ENCODE peak calls at places on chromosomes 2 and 18, in seven cellular contexts. One of them, this sample, is unnamed.

GRCh38 chr2:137845422-137845821 is 118.9 kb upstream of the HNMT start:
- DNase-seq in heart left ventricle: no peak
- DNase-seq in foreskin keratinocyte: no peak
- DNase-seq in osteocyte: no peak
- DNase-seq in tibial artery: no peak
- DNase-seq in esophagus squamous epithelium: no peak
- DNase-seq in endothelial cell: no peak
- DNase-seq in this sample: no peak

GRCh38 chr2:226581661-226582060 is 218.0 kb downstream of the IRS1 start:
- DNase-seq in heart left ventricle: no peak
- DNase-seq in foreskin keratinocyte: no peak
- DNase-seq in osteocyte: no peak
- DNase-seq in tibial artery: no peak
- DNase-seq in esophagus squamous epithelium: no peak
- DNase-seq in endothelial cell: no peak
- DNase-seq in this sample: no peak

GRCh38 chr2:169011698-169012097 is 19.4 kb downstream of the ABCB11 start:
- DNase-seq in heart left ventricle: no peak
- DNase-seq in foreskin keratinocyte: no peak
- DNase-seq in osteocyte: no peak
- DNase-seq in tibial artery: no peak
- DNase-seq in esophagus squamous epithelium: no peak
- DNase-seq in endothelial cell: no peak
- DNase-seq in this sample: no peak

GRCh38 chr2:166238176-166238575 is 110.4 kb upstream of the SCN1A start:
- DNase-seq in heart left ventricle: no peak
- DNase-seq in foreskin keratinocyte: no peak
- DNase-seq in osteocyte: no peak
- DNase-seq in tibial artery: no peak
- DNase-seq in esophagus squamous epithelium: no peak
- DNase-seq in endothelial cell: no peak
- DNase-seq in this sample: no peak

GRCh38 chr2:99389371-99389770 is 52.2 kb downstream of the EIF5B start:
- DNase-seq in heart left ventricle: no peak
- DNase-seq in foreskin keratinocyte: no peak
- DNase-seq in osteocyte: no peak
- DNase-seq in tibial artery: no peak
- DNase-seq in esophagus squamous epithelium: no peak
- DNase-seq in endothelial cell: no peak
- DNase-seq in this sample: no peak

GRCh38 chr2:10552220-10552870 is 104.2 kb upstream of the ODC1 start:
- DNase-seq in heart left ventricle: no peak
- DNase-seq in foreskin keratinocyte: no peak
- DNase-seq in osteocyte: no peak
- DNase-seq in tibial artery: no peak
- DNase-seq in esophagus squamous epithelium: no peak
- DNase-seq in endothelial cell: no peak
- DNase-seq in this sample: no peak

GRCh38 chr2:114123925-114124324 is 234.0 kb downstream of the ACTR3 start:
- DNase-seq in heart left ventricle: no peak
- DNase-seq in foreskin keratinocyte: no peak
- DNase-seq in osteocyte: no peak
- DNase-seq in tibial artery: no peak
- DNase-seq in esophagus squamous epithelium: no peak
- DNase-seq in endothelial cell: no peak
- DNase-seq in this sample: no peak

GRCh38 chr2:29014811-29015414 is 33.8 kb downstream of the TOGARAM2 start:
- DNase-seq in heart left ventricle: peak
- DNase-seq in foreskin keratinocyte: no peak
- DNase-seq in osteocyte: no peak
- DNase-seq in tibial artery: no peak
- DNase-seq in esophagus squamous epithelium: no peak
- DNase-seq in endothelial cell: no peak
- DNase-seq in this sample: no peak

GRCh38 chr2:199973703-199974102 is 18.3 kb downstream of the MAIP1 start:
- DNase-seq in heart left ventricle: no peak
- DNase-seq in foreskin keratinocyte: no peak
- DNase-seq in osteocyte: no peak
- DNase-seq in tibial artery: no peak
- DNase-seq in esophagus squamous epithelium: no peak
- DNase-seq in endothelial cell: no peak
- DNase-seq in this sample: no peak

GRCh38 chr18:29154196-29154757 is 977.3 kb upstream of the CDH2 start:
- DNase-seq in heart left ventricle: no peak
- DNase-seq in foreskin keratinocyte: peak
- DNase-seq in osteocyte: no peak
- DNase-seq in tibial artery: no peak
- DNase-seq in esophagus squamous epithelium: no peak
- DNase-seq in endothelial cell: no peak
- DNase-seq in this sample: no peak

GRCh38 chr2:206086683-206087350 is 843 bp upstream of the INO80D start:
- DNase-seq in heart left ventricle: no peak
- DNase-seq in foreskin keratinocyte: no peak
- DNase-seq in osteocyte: no peak
- DNase-seq in tibial artery: no peak
- DNase-seq in esophagus squamous epithelium: no peak
- DNase-seq in endothelial cell: no peak
- DNase-seq in this sample: no peak

GRCh38 chr2:128268611-128269357 is 49.9 kb downstream of the HS6ST1 start:
- DNase-seq in heart left ventricle: no peak
- DNase-seq in foreskin keratinocyte: no peak
- DNase-seq in osteocyte: peak
- DNase-seq in tibial artery: no peak
- DNase-seq in esophagus squamous epithelium: no peak
- DNase-seq in endothelial cell: no peak
- DNase-seq in this sample: no peak

GRCh38 chr2:235095569-235095968 is 143.8 kb downstream of the SH3BP4 start:
- DNase-seq in heart left ventricle: no peak
- DNase-seq in foreskin keratinocyte: no peak
- DNase-seq in osteocyte: peak
- DNase-seq in tibial artery: no peak
- DNase-seq in esophagus squamous epithelium: no peak
- DNase-seq in endothelial cell: no peak
- DNase-seq in this sample: no peak

GRCh38 chr2:19987936-19988335 is 2.0 kb downstream of the WDR35 start:
- DNase-seq in heart left ventricle: no peak
- DNase-seq in foreskin keratinocyte: no peak
- DNase-seq in osteocyte: no peak
- DNase-seq in tibial artery: no peak
- DNase-seq in esophagus squamous epithelium: no peak
- DNase-seq in endothelial cell: no peak
- DNase-seq in this sample: no peak

GRCh38 chr2:4992226-4992625 is 700.0 kb upstream of the SOX11 start:
- DNase-seq in heart left ventricle: no peak
- DNase-seq in foreskin keratinocyte: no peak
- DNase-seq in osteocyte: no peak
- DNase-seq in tibial artery: no peak
- DNase-seq in esophagus squamous epithelium: no peak
- DNase-seq in endothelial cell: no peak
- DNase-seq in this sample: no peak
- TF ChIP-seq CTCF in heart left ventricle: peak
- TF ChIP-seq CTCF in foreskin keratinocyte: peak
- TF ChIP-seq CTCF in osteocyte: peak
- TF ChIP-seq CTCF in tibial artery: no peak
- TF ChIP-seq CTCF in esophagus squamous epithelium: no peak
- TF ChIP-seq CTCF in endothelial cell: no peak
- TF ChIP-seq CTCF in this sample: no peak

GRCh38 chr2:23495661-23496114 is 110.7 kb downstream of the KLHL29 start:
- DNase-seq in heart left ventricle: peak
- DNase-seq in foreskin keratinocyte: no peak
- DNase-seq in osteocyte: no peak
- DNase-seq in tibial artery: no peak
- DNase-seq in esophagus squamous epithelium: no peak
- DNase-seq in endothelial cell: no peak
- DNase-seq in this sample: no peak
- TF ChIP-seq CTCF in heart left ventricle: no peak
- TF ChIP-seq CTCF in foreskin keratinocyte: no peak
- TF ChIP-seq CTCF in osteocyte: no peak
- TF ChIP-seq CTCF in tibial artery: no peak
- TF ChIP-seq CTCF in esophagus squamous epithelium: no peak
- TF ChIP-seq CTCF in endothelial cell: no peak
- TF ChIP-seq CTCF in this sample: no peak

DNA sequence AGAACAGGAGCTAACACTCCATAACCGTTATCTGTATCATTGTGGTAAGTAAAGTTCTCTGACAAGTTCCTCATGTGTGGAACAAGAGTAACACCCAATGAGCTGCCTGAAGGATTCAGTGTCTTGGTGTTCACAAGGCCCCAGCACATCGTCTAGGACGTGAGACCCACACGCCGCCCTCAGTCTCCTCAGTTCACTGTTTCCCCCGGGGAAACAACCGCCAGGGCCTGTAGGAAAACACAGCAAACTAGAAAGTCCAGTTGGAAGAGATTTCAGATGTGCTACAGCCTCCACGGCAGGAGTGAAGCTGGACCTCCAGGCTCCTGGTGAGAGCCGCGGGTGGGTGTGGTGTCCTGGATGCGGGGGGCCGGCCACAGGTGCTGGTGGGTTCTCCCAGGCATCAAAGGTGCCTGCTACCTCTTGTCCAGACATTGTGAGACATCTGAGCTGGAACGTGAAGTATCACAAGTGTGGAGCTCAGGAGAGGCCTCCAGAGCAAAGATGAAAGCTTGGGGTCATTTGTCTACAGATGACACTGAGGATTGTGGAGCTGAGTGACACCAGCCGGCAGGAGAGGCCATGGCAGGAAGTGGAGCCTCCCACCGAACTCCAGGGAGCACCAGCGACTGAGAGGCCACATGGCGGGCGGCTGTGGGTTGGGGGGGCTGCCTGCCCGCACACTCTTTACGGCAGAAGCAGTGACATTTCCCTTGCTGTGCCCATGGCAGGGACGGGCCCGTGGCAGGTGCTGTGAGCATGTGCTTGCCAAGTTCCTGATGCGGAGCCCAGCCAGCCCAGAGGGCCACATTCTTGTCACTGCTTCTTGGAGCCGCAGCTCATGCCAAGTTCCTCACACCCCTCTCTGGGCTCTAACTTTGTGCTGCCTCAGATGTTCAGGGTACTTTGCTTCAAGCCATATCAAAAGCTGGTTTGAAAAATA is 131.2 kb downstream of the TMEM18 start:
- DNase-seq in heart left ventricle: no peak
- DNase-seq in foreskin keratinocyte: no peak
- DNase-seq in osteocyte: no peak
- DNase-seq in tibial artery: no peak
- DNase-seq in esophagus squamous epithelium: no peak
- DNase-seq in endothelial cell: no peak
- DNase-seq in this sample: no peak
- TF ChIP-seq CTCF in heart left ventricle: no peak
- TF ChIP-seq CTCF in foreskin keratinocyte: no peak
- TF ChIP-seq CTCF in osteocyte: no peak
- TF ChIP-seq CTCF in tibial artery: no peak
- TF ChIP-seq CTCF in esophagus squamous epithelium: no peak
- TF ChIP-seq CTCF in endothelial cell: no peak
- TF ChIP-seq CTCF in this sample: no peak

GRCh38 chr18:21851327-21851961 is 110.9 kb downstream of the MIB1 start:
- DNase-seq in heart left ventricle: no peak
- DNase-seq in foreskin keratinocyte: no peak
- DNase-seq in osteocyte: no peak
- DNase-seq in tibial artery: no peak
- DNase-seq in esophagus squamous epithelium: no peak
- DNase-seq in endothelial cell: no peak
- DNase-seq in this sample: no peak
- TF ChIP-seq CTCF in heart left ventricle: peak
- TF ChIP-seq CTCF in foreskin keratinocyte: peak
- TF ChIP-seq CTCF in osteocyte: peak
- TF ChIP-seq CTCF in tibial artery: peak
- TF ChIP-seq CTCF in esophagus squamous epithelium: no peak
- TF ChIP-seq CTCF in endothelial cell: no peak
- TF ChIP-seq CTCF in this sample: peak